ENCODE peak calls at places on chromosomes 4 and X, in nine cellular contexts. T, V, Y, L, M, F, P, U and R are unnamed samples. For H3K4me1 and H3K9me3, the result is how much of the 10 kb centered on the place peaks cover.

GRCh38 chr4:38068107-38068506 is 107.9 kb downstream of the PTTG2 start:
- DNase-seq in P (no peak), T (no peak), Y (no peak), U (no peak), M (no peak), L (no peak), V (no peak), F (no peak), R (no peak)

GRCh38 chr4:136812100-136812880 is 720.0 kb downstream of the PCDH18 start:
- DNase-seq in T (no peak), U (no peak), V (no peak), L (no peak), P (no peak), M (peak), Y (peak), F (no peak), R (no peak)

GRCh38 chr4:568351-568652 is 7.8 kb downstream of the TMEM271 start:
- DNase-seq in L (no peak), M (no peak), F (no peak), T (no peak), V (no peak), U (no peak), Y (no peak), P (no peak), R (no peak)

GRCh38 chr4:123116412-123116811 is 194.0 kb upstream of the NUDT6 start:
- DNase-seq in L (no peak), U (no peak), M (no peak), F (no peak), P (no peak), Y (no peak), T (no peak), V (no peak), R (no peak)

GRCh38 chr4:20109395-20109794 is 142.3 kb upstream of the SLIT2 start:
- DNase-seq in T (no peak), M (no peak), U (no peak), V (no peak), L (no peak), Y (no peak), P (no peak), F (no peak), R (no peak)

GRCh38 chr4:57053508-57053907 is 56.7 kb downstream of the IGFBP7 start:
- DNase-seq in T (no peak), P (no peak), L (no peak), F (no peak), Y (no peak), M (no peak), V (no peak), U (no peak), R (no peak)

GRCh38 chrX:41022579-41022978 is 62.7 kb upstream of the USP9X start:
- DNase-seq in V (no peak), F (no peak), U (no peak), T (no peak), M (no peak), Y (no peak), L (peak), P (no peak), R (no peak)

GRCh38 chrX:73944582-73944947 is 359.4 kb upstream of the ZCCHC13 start:
- DNase-seq in F (no peak), L (no peak), U (no peak), M (no peak), T (peak), V (no peak), Y (no peak), P (no peak), R (no peak)

GRCh38 chrX:153768311-153769157 is 4.5 kb downstream of the PLXNB3 start:
- DNase-seq in T (no peak), P (no peak), V (no peak), Y (peak), M (no peak), U (no peak), L (no peak), F (no peak), R (no peak)

GRCh38 chrX:111568356-111568755 is 56.9 kb downstream of the SERTM2 start:
- DNase-seq in P (no peak), M (no peak), L (peak), V (no peak), T (peak), Y (no peak), F (no peak), U (no peak), R (no peak)

GRCh38 chrX:13094780-13095425 is 50.5 kb upstream of the FAM9C start:
- DNase-seq in T (no peak), M (no peak), U (no peak), F (no peak), V (no peak), P (no peak), L (no peak), Y (no peak), R (no peak)

GRCh38 chrX:13091111-13091765 is 46.8 kb upstream of the FAM9C start:
- DNase-seq in T (no peak), Y (no peak), P (no peak), F (peak), M (no peak), U (no peak), V (no peak), L (no peak), R (no peak)

GRCh38 chrX:13092455-13092941 is 48.1 kb upstream of the FAM9C start:
- DNase-seq in U (peak), V (no peak), T (no peak), Y (peak), F (peak), M (no peak), L (no peak), P (peak), R (peak)

GRCh38 chrX:13093489-13094140 is 49.2 kb upstream of the FAM9C start:
- DNase-seq in P (peak), F (no peak), Y (no peak), U (no peak), L (no peak), M (no peak), V (no peak), T (no peak), R (no peak)

DNA sequence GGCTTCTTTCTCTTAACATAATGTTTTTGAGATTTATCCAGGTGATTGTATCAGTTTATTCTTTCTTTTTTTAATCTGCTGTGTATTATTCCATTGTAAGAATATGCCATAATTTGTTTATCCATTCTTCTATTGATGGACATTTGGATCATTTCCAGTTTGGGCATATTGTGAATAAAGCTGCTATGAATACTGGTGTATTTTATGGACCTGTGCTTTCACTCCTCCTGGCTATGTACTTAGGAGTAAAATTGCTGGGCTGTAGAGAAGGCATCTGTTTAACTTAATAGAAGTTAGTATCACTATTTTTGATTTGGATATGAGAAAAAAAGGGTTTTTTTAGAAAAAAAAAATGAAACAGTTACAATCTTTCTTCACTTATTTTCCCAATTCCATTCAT is 50.0 kb upstream of the FAM9C start:
- DNase-seq in F (no peak), T (no peak), Y (no peak), L (no peak), V (no peak), M (no peak), U (no peak), P (no peak), R (no peak)
- H3K4me1 ChIP-seq in F (under half), T (under half), Y (under half), L (under half), V (under half), M (under half), U (under half), P (half or more), R (under half)

GRCh38 chrX:47578692-47579091 is 3.5 kb upstream of the TIMP1 start:
- DNase-seq in L (no peak), Y (no peak), F (no peak), P (no peak), V (no peak), T (no peak), M (no peak), U (no peak), R (no peak)

GRCh38 chrX:47576021-47576898 is 6.0 kb upstream of the TIMP1 start:
- DNase-seq in F (no peak), Y (no peak), U (peak), M (no peak), V (no peak), P (no peak), T (no peak), L (no peak), R (no peak)

GRCh38 chrX:47579537-47579936 is 2.7 kb upstream of the TIMP1 start:
- DNase-seq in T (no peak), P (no peak), L (no peak), M (no peak), U (no peak), Y (no peak), F (no peak), V (no peak), R (no peak)

GRCh38 chrX:47577424-47577823 is 4.8 kb upstream of the TIMP1 start:
- DNase-seq in V (no peak), M (no peak), Y (no peak), T (no peak), F (no peak), U (no peak), L (no peak), P (no peak), R (no peak)

DNA sequence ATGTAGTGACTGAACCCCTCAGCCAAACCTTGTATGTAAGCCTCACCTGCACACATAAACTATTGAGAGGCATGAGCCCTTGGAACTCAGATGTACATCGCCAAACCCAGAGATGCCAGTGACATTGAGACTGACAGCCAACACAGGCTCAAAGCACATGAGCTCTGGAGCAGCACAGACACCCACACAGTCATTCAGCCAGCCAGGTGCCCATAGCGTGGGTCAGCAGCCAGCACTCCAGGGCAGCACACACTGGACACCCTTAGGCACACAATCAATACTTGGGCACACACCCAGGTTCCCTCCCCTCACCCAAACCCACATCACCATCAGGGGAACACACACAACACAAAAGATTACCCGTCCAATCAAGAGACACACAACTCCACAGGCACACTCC is 4.3 kb upstream of the TIMP1 start:
- DNase-seq in U (no peak), L (no peak), Y (no peak), M (no peak), T (no peak), P (no peak), V (no peak), F (no peak), R (no peak)
- H3K9me3 ChIP-seq in U (under half), L (under half), Y (under half), M (under half), T (under half), P (under half), V (under half), F (under half), R (under half)

GRCh38 chr4:88147799-88148217 is 10.6 kb downstream of the ABCG2 start:
- DNase-seq in U (no peak), Y (no peak), T (peak), L (no peak), V (no peak), F (no peak), P (no peak), M (no peak), R (no peak)

GRCh38 chr4:88144048-88144447 is 14.4 kb downstream of the ABCG2 start:
- DNase-seq in U (no peak), P (no peak), V (no peak), F (no peak), Y (no peak), T (no peak), L (no peak), M (no peak), R (no peak)

GRCh38 chr4:88143504-88143903 is 14.9 kb downstream of the ABCG2 start:
- DNase-seq in Y (no peak), V (no peak), T (no peak), L (peak), P (no peak), M (no peak), F (no peak), U (no peak), R (no peak)

GRCh38 chr4:88146891-88147290 is 11.5 kb downstream of the ABCG2 start:
- DNase-seq in L (no peak), T (no peak), F (no peak), M (no peak), V (no peak), P (no peak), Y (no peak), U (no peak), R (no peak)

GRCh38 chr4:88144866-88145300 is 13.6 kb downstream of the ABCG2 start:
- DNase-seq in P (no peak), L (no peak), M (no peak), Y (no peak), F (no peak), U (no peak), V (no peak), T (no peak), R (no peak)
- H3K4me1 ChIP-seq in P (under half), L (under half), M (under half), Y (under half), F (under half), U (under half), V (under half), T (under half), R (under half)

GRCh38 chr4:13537011-13537831 is 7.1 kb downstream of the NKX3-2 start:
- DNase-seq in Y (no peak), M (no peak), F (no peak), L (no peak), U (no peak), T (no peak), V (no peak), P (no peak), R (peak)
- H3K9me3 ChIP-seq in Y (under half), M (under half), F (under half), L (under half), U (under half), T (under half), V (under half), P (under half), R (under half)

GRCh38 chr4:159045321-159045720 is 57.6 kb upstream of the RAPGEF2 start:
- DNase-seq in M (no peak), Y (no peak), P (no peak), U (no peak), V (no peak), L (no peak), T (no peak), F (no peak), R (no peak)
- H3K4me1 ChIP-seq in M (under half), Y (under half), P (under half), U (under half), V (under half), L (under half), T (under half), F (under half), R (under half)